ENCODE peak calls at places on chromosomes 13 and 19, in eight cellular contexts. Y is A549, A is glutamatergic neuron, H is left lung, D is mesothelial cell of epicardium, V is tibial artery, B is GM10248, T is OCI-LY7. C is an unnamed sample.

GRCh38 chr19:41106177-41106576 is 8.1 kb upstream of the CYP2F1 start:
- DNase-seq in Y (no peak), A (no peak), H (no peak), D (no peak), V (no peak), B (no peak), T (no peak), C (no peak)

GRCh38 chr19:45863840-45864628 is at the start of gene FOXA3:
- DNase-seq in Y (peak), A (peak), H (peak), D (no peak), V (no peak), B (peak), T (peak), C (peak)

GRCh38 chr13:65597839-65598818 is 1632.0 kb downstream of the PCDH9 start:
- DNase-seq in Y (no peak), A (no peak), H (no peak), D (no peak), V (no peak), B (no peak), T (no peak), C (no peak)

GRCh38 chr13:99357920-99358319 is 50.7 kb upstream of the GPR183 start:
- DNase-seq in Y (no peak), A (no peak), H (no peak), D (no peak), V (no peak), B (no peak), T (no peak), C (no peak)

GRCh38 chr13:60699636-60700035 is 302.6 kb downstream of the TDRD3 start:
- DNase-seq in Y (no peak), A (no peak), H (no peak), D (no peak), V (no peak), B (no peak), T (no peak), C (no peak)

GRCh38 chr19:14031719-14032480 is at the start of gene IL27RA:
- DNase-seq in Y (peak), A (peak), H (peak), D (peak), V (peak), B (peak), T (peak), C (peak)

GRCh38 chr19:34350161-34350561 is 14.8 kb upstream of the GPI start:
- DNase-seq in Y (no peak), A (no peak), H (no peak), D (no peak), V (no peak), B (no peak), T (peak), C (no peak)

GRCh38 chr13:36445278-36445677 is 13.0 kb downstream of the CCNA1 start:
- DNase-seq in Y (no peak), A (no peak), H (no peak), D (no peak), V (no peak), B (no peak), T (no peak), C (no peak)

GRCh38 chr19:7528192-7528519 is 5.7 kb downstream of the MCOLN1 start:
- DNase-seq in Y (no peak), A (no peak), H (no peak), D (no peak), V (no peak), B (no peak), T (no peak), C (no peak)

GRCh38 chr13:29059837-29060236 is 239.7 kb downstream of the MTUS2 start:
- DNase-seq in Y (no peak), A (peak), H (no peak), D (no peak), V (no peak), B (no peak), T (no peak), C (no peak)

GRCh38 chr19:48959341-48960239 is 4.9 kb downstream of the BAX start:
- DNase-seq in Y (no peak), A (no peak), H (peak), D (no peak), V (no peak), B (no peak), T (no peak), C (no peak)

C was measured in HAP-1.